ENCODE peak calls at places on chromosome 1, in ten cellular contexts. One of them, this sample, is unnamed.

GRCh38 chr1:84090447-84091244 is 53.4 kb upstream of the PRKACB start:
- DNase-seq in RPMI8226: no peak
- DNase-seq in neural crest cell: no peak
- DNase-seq in nucleus accumbens: no peak
- DNase-seq in D341Med: no peak
- DNase-seq in Peyer's patch: no peak
- DNase-seq in posterior vena cava: no peak
- DNase-seq in pons: no peak
- DNase-seq in Caki2: no peak
- DNase-seq in NCI-H446 treated with DMSO at 0.1 percent for 48 hours: no peak
- DNase-seq in this sample: no peak

GRCh38 chr1:83796409-83796808 is 202.5 kb downstream of the TTLL7 start:
- DNase-seq in D341Med: no peak
- DNase-seq in neural crest cell: no peak
- DNase-seq in nucleus accumbens: no peak
- DNase-seq in Caki2: no peak
- DNase-seq in pons: no peak
- DNase-seq in posterior vena cava: no peak
- DNase-seq in NCI-H446 treated with DMSO at 0.1 percent for 48 hours: no peak
- DNase-seq in Peyer's patch: no peak
- DNase-seq in RPMI8226: no peak
- DNase-seq in this sample: no peak

GRCh38 chr1:225878282-225878681 is 3.9 kb downstream of the TMEM63A start:
- DNase-seq in D341Med: no peak
- DNase-seq in posterior vena cava: no peak
- DNase-seq in nucleus accumbens: no peak
- DNase-seq in RPMI8226: no peak
- DNase-seq in Peyer's patch: no peak
- DNase-seq in pons: peak
- DNase-seq in NCI-H446 treated with DMSO at 0.1 percent for 48 hours: no peak
- DNase-seq in Caki2: no peak
- DNase-seq in neural crest cell: no peak
- DNase-seq in this sample: peak

GRCh38 chr1:173122344-173122880 is 71.7 kb upstream of the TNFSF18 start:
- DNase-seq in RPMI8226: no peak
- DNase-seq in NCI-H446 treated with DMSO at 0.1 percent for 48 hours: no peak
- DNase-seq in Peyer's patch: no peak
- DNase-seq in pons: peak
- DNase-seq in neural crest cell: no peak
- DNase-seq in Caki2: no peak
- DNase-seq in nucleus accumbens: no peak
- DNase-seq in posterior vena cava: no peak
- DNase-seq in D341Med: no peak
- DNase-seq in this sample: no peak

GRCh38 chr1:42211224-42211623 is 46.7 kb upstream of the GUCA2A start:
- DNase-seq in posterior vena cava: no peak
- DNase-seq in pons: no peak
- DNase-seq in Peyer's patch: no peak
- DNase-seq in neural crest cell: no peak
- DNase-seq in D341Med: no peak
- DNase-seq in NCI-H446 treated with DMSO at 0.1 percent for 48 hours: no peak
- DNase-seq in nucleus accumbens: no peak
- DNase-seq in RPMI8226: no peak
- DNase-seq in Caki2: no peak
- DNase-seq in this sample: no peak

GRCh38 chr1:245153645-245154428 is 948 bp upstream of the KIF26B start:
- DNase-seq in Caki2: peak
- DNase-seq in posterior vena cava: no peak
- DNase-seq in nucleus accumbens: no peak
- DNase-seq in RPMI8226: peak
- DNase-seq in D341Med: peak
- DNase-seq in neural crest cell: peak
- DNase-seq in NCI-H446 treated with DMSO at 0.1 percent for 48 hours: no peak
- DNase-seq in Peyer's patch: no peak
- DNase-seq in pons: no peak
- DNase-seq in this sample: peak

GRCh38 chr1:224528900-224529299 is 87.2 kb upstream of the CNIH3 start:
- DNase-seq in Caki2: peak
- DNase-seq in posterior vena cava: no peak
- DNase-seq in neural crest cell: no peak
- DNase-seq in D341Med: no peak
- DNase-seq in Peyer's patch: no peak
- DNase-seq in RPMI8226: no peak
- DNase-seq in nucleus accumbens: no peak
- DNase-seq in pons: no peak
- DNase-seq in NCI-H446 treated with DMSO at 0.1 percent for 48 hours: no peak
- DNase-seq in this sample: no peak

GRCh38 chr1:64839732-64840405 is 95.0 kb downstream of the RAVER2 start:
- DNase-seq in posterior vena cava: no peak
- DNase-seq in pons: no peak
- DNase-seq in NCI-H446 treated with DMSO at 0.1 percent for 48 hours: no peak
- DNase-seq in Caki2: no peak
- DNase-seq in D341Med: no peak
- DNase-seq in nucleus accumbens: no peak
- DNase-seq in neural crest cell: no peak
- DNase-seq in Peyer's patch: no peak
- DNase-seq in RPMI8226: no peak
- DNase-seq in this sample: no peak

GRCh38 chr1:160400646-160401486 is 502 bp downstream of the VANGL2 start:
- DNase-seq in nucleus accumbens: no peak
- DNase-seq in neural crest cell: peak
- DNase-seq in Peyer's patch: no peak
- DNase-seq in pons: no peak
- DNase-seq in NCI-H446 treated with DMSO at 0.1 percent for 48 hours: no peak
- DNase-seq in RPMI8226: no peak
- DNase-seq in posterior vena cava: no peak
- DNase-seq in Caki2: no peak
- DNase-seq in D341Med: peak
- DNase-seq in this sample: peak

GRCh38 chr1:4700801-4701200 is 46.4 kb downstream of the AJAP1 start:
- DNase-seq in nucleus accumbens: peak
- DNase-seq in pons: peak
- DNase-seq in Caki2: no peak
- DNase-seq in RPMI8226: peak
- DNase-seq in NCI-H446 treated with DMSO at 0.1 percent for 48 hours: no peak
- DNase-seq in posterior vena cava: no peak
- DNase-seq in D341Med: no peak
- DNase-seq in neural crest cell: peak
- DNase-seq in Peyer's patch: no peak
- DNase-seq in this sample: no peak

GRCh38 chr1:53572061-53572801 is 113.0 kb downstream of the DMRTB1 start:
- DNase-seq in neural crest cell: no peak
- DNase-seq in Caki2: peak
- DNase-seq in NCI-H446 treated with DMSO at 0.1 percent for 48 hours: peak
- DNase-seq in D341Med: peak
- DNase-seq in nucleus accumbens: no peak
- DNase-seq in RPMI8226: peak
- DNase-seq in posterior vena cava: peak
- DNase-seq in pons: peak
- DNase-seq in Peyer's patch: peak
- DNase-seq in this sample: no peak

GRCh38 chr1:35666916-35667315 is 25.6 kb upstream of the PSMB2 start:
- DNase-seq in D341Med: no peak
- DNase-seq in pons: no peak
- DNase-seq in nucleus accumbens: no peak
- DNase-seq in posterior vena cava: no peak
- DNase-seq in Caki2: no peak
- DNase-seq in Peyer's patch: no peak
- DNase-seq in RPMI8226: no peak
- DNase-seq in neural crest cell: no peak
- DNase-seq in NCI-H446 treated with DMSO at 0.1 percent for 48 hours: no peak
- DNase-seq in this sample: no peak

GRCh38 chr1:235503333-235504121 is 725 bp downstream of the B3GALNT2 start:
- DNase-seq in neural crest cell: peak
- DNase-seq in Peyer's patch: peak
- DNase-seq in RPMI8226: peak
- DNase-seq in NCI-H446 treated with DMSO at 0.1 percent for 48 hours: no peak
- DNase-seq in posterior vena cava: peak
- DNase-seq in Caki2: peak
- DNase-seq in D341Med: peak
- DNase-seq in pons: peak
- DNase-seq in nucleus accumbens: peak
- DNase-seq in this sample: peak

GRCh38 chr1:119718969-119719368 is 7.2 kb downstream of the PHGDH start:
- DNase-seq in nucleus accumbens: no peak
- DNase-seq in pons: no peak
- DNase-seq in posterior vena cava: no peak
- DNase-seq in Peyer's patch: no peak
- DNase-seq in neural crest cell: no peak
- DNase-seq in Caki2: no peak
- DNase-seq in RPMI8226: no peak
- DNase-seq in D341Med: no peak
- DNase-seq in NCI-H446 treated with DMSO at 0.1 percent for 48 hours: no peak
- DNase-seq in this sample: no peak

GRCh38 chr1:76501576-76502219 is 365.6 kb upstream of the ST6GALNAC5 start:
- DNase-seq in neural crest cell: peak
- DNase-seq in RPMI8226: no peak
- DNase-seq in posterior vena cava: no peak
- DNase-seq in Caki2: no peak
- DNase-seq in pons: peak
- DNase-seq in D341Med: no peak
- DNase-seq in Peyer's patch: no peak
- DNase-seq in nucleus accumbens: no peak
- DNase-seq in NCI-H446 treated with DMSO at 0.1 percent for 48 hours: no peak
- DNase-seq in this sample: no peak